ENCODE peak calls at places on chromosomes 2 and 18, in eight cellular contexts. W is IMR-90; X is prostate gland; Z is colonic mucosa; G is lower lobe of right lung; A is PC-3; J is HepG2; I is CD8-positive, alpha-beta T cell. P is an unnamed sample.

GRCh38 chr2:42312106-42312505 is 48.9 kb downstream of the COX7A2L start:
- DNase-seq in I (no peak), X (no peak), A (no peak), W (no peak), J (no peak), G (no peak), Z (no peak), P (no peak)

GRCh38 chr2:143704432-143705106 is 575.4 kb downstream of the ARHGAP15 start:
- DNase-seq in X (no peak), G (no peak), I (no peak), A (no peak), J (no peak), W (no peak), Z (no peak), P (no peak)

GRCh38 chr18:31430554-31430953 is 17.0 kb upstream of the DSG3 start:
- DNase-seq in G (no peak), X (no peak), W (no peak), I (no peak), Z (no peak), J (no peak), A (no peak), P (no peak)

GRCh38 chr2:55961318-55961911 is 37.8 kb upstream of the EFEMP1 start:
- DNase-seq in G (no peak), J (peak), A (peak), X (peak), W (peak), Z (no peak), I (no peak), P (no peak)

GRCh38 chr2:98049991-98050519 is 36.9 kb upstream of the VWA3B start:
- DNase-seq in Z (peak), I (no peak), G (no peak), J (no peak), X (no peak), A (peak), W (no peak), P (no peak)

GRCh38 chr18:4755848-4756247 is 300.7 kb upstream of the DLGAP1 start:
- DNase-seq in I (no peak), W (no peak), Z (no peak), A (no peak), X (no peak), J (no peak), G (no peak), P (no peak)

GRCh38 chr18:62486290-62486964 is 36.4 kb upstream of the ZCCHC2 start:
- DNase-seq in J (peak), G (no peak), X (no peak), A (peak), I (no peak), Z (peak), W (peak), P (no peak)

GRCh38 chr2:70785137-70785911 is 5.1 kb downstream of the FIGLA start:
- DNase-seq in Z (no peak), A (peak), J (peak), W (no peak), I (peak), X (no peak), G (no peak), P (no peak)

GRCh38 chr2:222730346-222731065 is 59.0 kb downstream of the MOGAT1 start:
- DNase-seq in A (no peak), X (no peak), I (no peak), Z (no peak), W (no peak), J (no peak), G (no peak), P (no peak)

GRCh38 chr18:22391571-22392359 is 25.9 kb downstream of the CTAGE1 start:
- DNase-seq in J (no peak), I (peak), Z (peak), G (no peak), A (peak), W (peak), X (no peak), P (no peak)

GRCh38 chr2:206231669-206232286 is 42.7 kb upstream of the ZDBF2 start:
- DNase-seq in X (no peak), A (no peak), G (no peak), W (no peak), Z (no peak), I (no peak), J (no peak), P (no peak)

GRCh38 chr18:43665239-43665788 is 388.0 kb upstream of the SYT4 start:
- DNase-seq in J (no peak), A (peak), W (peak), Z (no peak), G (no peak), I (no peak), X (no peak), P (no peak)

GRCh38 chr2:53744395-53745065 is 23.1 kb upstream of the CHAC2 start:
- DNase-seq in J (no peak), I (no peak), A (peak), X (no peak), W (peak), G (no peak), Z (no peak), P (no peak)

GRCh38 chr2:98790221-98790620 is 59.3 kb upstream of the MGAT4A start:
- DNase-seq in G (no peak), I (peak), Z (no peak), A (no peak), W (no peak), X (no peak), J (no peak), P (no peak)

GRCh38 chr2:60515751-60516226 is 37.7 kb downstream of the BCL11A start:
- DNase-seq in A (peak), X (no peak), W (peak), J (no peak), Z (no peak), I (no peak), G (peak), P (peak)

GRCh38 chr2:174931724-174932123 is 73.5 kb downstream of the CHN1 start:
- DNase-seq in X (no peak), J (no peak), A (peak), Z (no peak), G (no peak), I (no peak), W (peak), P (no peak)

GRCh38 chr2:160200921-160201320 is 849 bp upstream of the ITGB6 start:
- DNase-seq in Z (no peak), G (no peak), X (no peak), J (no peak), I (no peak), W (no peak), A (no peak), P (no peak)

GRCh38 chr2:17667898-17668297 is 85.7 kb downstream of the SMC6 start:
- DNase-seq in I (no peak), W (no peak), Z (no peak), A (no peak), X (no peak), G (no peak), J (no peak), P (no peak)

GRCh38 chr2:121038031-121038430 is 247.0 kb downstream of the TFCP2L1 start:
- DNase-seq in W (no peak), X (no peak), A (no peak), Z (no peak), J (no peak), G (no peak), I (peak), P (no peak)

GRCh38 chr2:230412846-230413245 is 3.2 kb upstream of the SP100 start:
- DNase-seq in W (no peak), A (no peak), Z (peak), J (no peak), G (no peak), I (no peak), X (no peak), P (no peak)

GRCh38 chr2:28102455-28102874 is 211.9 kb downstream of the BABAM2 start:
- DNase-seq in Z (no peak), G (no peak), W (peak), I (no peak), X (no peak), A (no peak), J (no peak), P (no peak)

GRCh38 chr2:198991431-198991830 is 466.3 kb downstream of the SATB2 start:
- DNase-seq in X (no peak), I (no peak), W (no peak), Z (no peak), G (no peak), A (no peak), J (no peak), P (no peak)

GRCh38 chr2:145744541-145745386 is 1224.8 kb upstream of the ZEB2 start:
- DNase-seq in I (no peak), Z (no peak), X (no peak), J (no peak), A (peak), W (peak), G (no peak), P (no peak)

GRCh38 chr2:188410504-188411235 is 119.0 kb downstream of the GULP1 start:
- DNase-seq in Z (no peak), G (no peak), J (no peak), I (no peak), A (peak), W (peak), X (no peak), P (no peak)

GRCh38 chr18:59377938-59378337 is 18.9 kb upstream of the LMAN1 start:
- DNase-seq in A (no peak), J (no peak), I (no peak), W (no peak), Z (no peak), X (no peak), G (no peak), P (no peak)

GRCh38 chr2:200471324-200471848 is 38.5 kb downstream of the KCTD18 start:
- DNase-seq in A (peak), J (peak), I (no peak), W (no peak), X (no peak), G (no peak), Z (no peak), P (no peak)

GRCh38 chr2:237511421-237511820 is 24.4 kb downstream of the MLPH start:
- DNase-seq in G (no peak), A (no peak), J (no peak), W (peak), X (no peak), Z (no peak), I (no peak), P (no peak)

GRCh38 chr2:144578099-144578498 is 58.2 kb upstream of the ZEB2 start:
- DNase-seq in W (no peak), Z (no peak), I (no peak), J (no peak), A (no peak), X (no peak), G (no peak), P (no peak)

GRCh38 chr2:108189316-108189715 is 50.5 kb upstream of the SULT1C3 start:
- DNase-seq in I (no peak), Z (no peak), W (no peak), A (peak), X (no peak), J (no peak), G (no peak), P (no peak)

GRCh38 chr2:234564719-234565118 is 67.8 kb upstream of the ARL4C start:
- DNase-seq in G (no peak), W (peak), A (peak), J (no peak), X (no peak), I (no peak), Z (no peak), P (no peak)

GRCh38 chr2:165794520-165794882 is 454 bp upstream of the GALNT3 start:
- DNase-seq in A (peak), W (peak), X (peak), Z (peak), J (no peak), G (peak), I (peak), P (peak)

GRCh38 chr2:10935366-10935918 is 23.7 kb downstream of the KCNF1 start:
- DNase-seq in X (no peak), A (no peak), J (no peak), Z (no peak), W (no peak), G (no peak), I (no peak), P (no peak)

GRCh38 chr2:162480067-162480466 is 136.1 kb downstream of the GCA start:
- DNase-seq in A (peak), J (no peak), G (no peak), Z (no peak), X (no peak), I (no peak), W (no peak), P (no peak)

GRCh38 chr2:118979177-118979861 is 37.3 kb downstream of the MARCO start:
- DNase-seq in Z (no peak), G (no peak), J (no peak), X (no peak), I (peak), A (no peak), W (no peak), P (peak)

GRCh38 chr2:241007880-241008710 is 9.7 kb downstream of the SNED1 start:
- DNase-seq in X (peak), W (no peak), J (no peak), G (peak), A (no peak), Z (no peak), I (peak), P (no peak)

GRCh38 chr2:166610180-166610919 is 116.3 kb upstream of the SCN7A start:
- DNase-seq in W (no peak), A (no peak), Z (no peak), G (no peak), X (no peak), J (no peak), I (no peak), P (peak)

DNA sequence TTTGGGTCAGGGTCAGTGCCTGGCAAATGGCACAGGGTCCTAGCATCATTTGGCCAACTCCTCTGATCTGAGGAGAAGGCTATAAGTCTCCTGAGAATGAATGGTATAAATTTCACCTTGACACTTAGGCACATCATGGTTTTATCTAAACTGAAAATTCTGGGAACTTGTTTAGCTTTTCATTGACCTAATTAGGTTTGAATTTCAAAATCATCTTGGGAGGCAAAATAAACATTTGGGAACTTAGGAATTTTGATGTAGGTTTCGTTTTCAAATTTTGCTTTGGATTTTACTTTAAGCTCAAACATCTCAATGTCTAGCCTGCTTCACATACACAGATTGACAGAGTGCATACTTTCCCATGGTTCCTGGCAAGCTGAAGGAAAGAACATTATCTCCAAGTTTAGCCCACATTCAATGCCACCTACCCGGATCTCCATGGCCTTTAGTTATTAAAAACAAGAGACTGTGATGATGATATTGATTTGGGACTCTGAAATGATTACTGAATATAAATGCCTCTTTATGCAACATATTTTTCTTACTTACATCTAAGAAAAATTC is 44.5 kb downstream of the MYOM1 start:
- DNase-seq in W (peak), I (no peak), X (no peak), A (no peak), Z (no peak), J (no peak), G (no peak), P (no peak)
- H3K27ac ChIP-seq in W (no peak), I (no peak), X (no peak), A (no peak), Z (no peak), J (no peak), G (no peak), P (no peak)

GRCh38 chr18:63741769-63742168 is 33.4 kb upstream of the SERPINB7 start:
- DNase-seq in Z (no peak), X (no peak), A (peak), J (no peak), G (no peak), I (no peak), W (peak), P (no peak)
- TF ChIP-seq CTCF in Z (no peak), X (peak), A (peak), J (no peak), G (no peak), I (no peak), W (peak), P (no peak)

GRCh38 chr18:26476697-26477096 is 71.7 kb downstream of the KCTD1 start:
- DNase-seq in A (no peak), J (no peak), I (no peak), X (no peak), W (no peak), G (no peak), Z (no peak), P (no peak)

GRCh38 chr18:26479686-26480079 is 68.7 kb downstream of the KCTD1 start:
- DNase-seq in X (peak), G (no peak), J (no peak), I (no peak), W (peak), Z (no peak), A (peak), P (no peak)

GRCh38 chr18:26477828-26478466 is 70.4 kb downstream of the KCTD1 start:
- DNase-seq in Z (no peak), X (no peak), I (no peak), G (no peak), J (no peak), A (peak), W (no peak), P (no peak)

GRCh38 chr18:26480897-26481795 is 67.2 kb downstream of the KCTD1 start:
- DNase-seq in G (no peak), X (no peak), A (peak), Z (no peak), J (peak), W (peak), I (no peak), P (no peak)

DNA sequence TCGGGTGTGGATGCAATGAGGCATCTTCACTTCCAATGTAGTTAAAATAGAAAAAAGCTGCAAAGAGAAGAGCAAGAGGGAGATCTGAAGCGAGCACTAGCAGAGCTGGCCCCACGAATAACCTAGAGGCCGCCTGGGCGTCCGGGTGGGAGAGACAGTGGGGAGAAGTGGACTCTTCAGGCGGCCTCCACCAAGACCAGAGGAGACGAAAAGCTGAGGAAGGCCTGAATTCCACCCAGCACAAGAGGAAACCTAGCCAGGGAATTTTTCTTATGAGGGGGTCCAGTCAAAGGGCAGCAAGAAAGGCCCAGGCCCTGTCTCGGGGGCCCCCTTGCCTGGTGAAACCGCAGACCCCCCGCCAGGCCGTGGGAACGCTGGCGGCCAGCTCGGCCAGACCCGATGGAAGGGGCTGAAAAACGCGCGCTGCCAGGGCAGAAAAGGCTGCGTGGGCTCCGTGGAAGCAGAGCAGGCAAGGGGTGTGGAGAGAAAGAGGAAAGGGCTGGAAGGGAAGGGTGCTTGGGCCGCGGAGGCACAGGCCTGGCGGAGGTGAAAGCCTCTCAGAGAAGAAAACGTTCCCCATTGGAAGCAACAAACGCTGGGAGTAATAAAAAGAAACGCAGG is 69.2 kb downstream of the KCTD1 start:
- DNase-seq in I (no peak), A (no peak), G (no peak), X (no peak), Z (no peak), W (no peak), J (no peak), P (no peak)
- H3K4me3 ChIP-seq in I (no peak), A (no peak), G (no peak), X (peak), Z (no peak), W (no peak), J (no peak), P (no peak)

DNA sequence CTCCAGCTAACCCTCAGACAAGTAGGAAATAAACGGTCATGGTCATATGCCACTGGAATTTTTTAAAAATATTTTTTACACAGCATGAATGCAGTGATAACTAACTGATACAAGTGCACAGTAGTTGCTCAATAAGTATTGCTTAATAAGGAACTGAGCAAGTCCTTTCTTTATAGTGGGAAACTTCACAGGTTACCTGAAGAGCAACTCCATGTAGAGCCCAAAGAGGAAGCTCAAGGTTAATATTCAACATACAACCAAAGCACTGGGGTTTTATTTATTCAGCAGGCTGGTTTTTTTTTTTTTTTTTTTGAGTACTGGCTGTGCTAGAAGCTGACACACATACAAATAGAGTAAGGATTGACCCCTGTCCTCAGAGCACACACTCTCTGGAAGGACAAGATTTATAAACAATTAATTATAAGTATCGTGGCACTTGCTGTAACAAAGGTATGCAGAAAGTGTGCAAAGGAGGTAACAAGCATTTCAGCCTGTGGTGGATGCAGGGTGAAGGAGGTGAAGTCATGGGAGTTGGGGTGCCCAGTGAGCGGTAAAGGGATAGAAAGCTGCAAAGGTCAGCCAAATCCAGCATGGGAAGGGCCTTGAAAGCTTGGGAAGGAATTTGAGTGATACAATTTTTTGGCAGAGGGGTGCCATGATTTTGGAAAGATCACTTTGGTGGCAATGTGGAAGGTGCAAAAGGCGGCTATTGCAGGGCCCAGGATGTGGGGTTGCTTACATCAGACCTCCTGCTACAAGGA is 52.7 kb downstream of the ATOH8 start:
- DNase-seq in W (no peak), X (no peak), A (no peak), I (no peak), J (peak), G (no peak), Z (no peak), P (no peak)
- H3K27ac ChIP-seq in W (no peak), X (no peak), A (no peak), I (no peak), J (no peak), G (no peak), Z (no peak), P (no peak)

GRCh38 chr2:170716851-170717598 is 1.9 kb downstream of the SP5 start:
- DNase-seq in I (no peak), A (no peak), Z (peak), J (peak), G (peak), X (no peak), W (peak), P (peak)

GRCh38 chr2:170717599-170717963 is 2.4 kb downstream of the SP5 start:
- DNase-seq in I (no peak), J (no peak), W (no peak), G (no peak), Z (no peak), A (no peak), X (no peak), P (no peak)

GRCh38 chr2:170715932-170716777 is 1.0 kb downstream of the SP5 start:
- DNase-seq in A (no peak), J (peak), X (no peak), Z (peak), W (no peak), I (no peak), G (no peak), P (peak)

GRCh38 chr2:170719810-170720209 is 4.7 kb downstream of the SP5 start:
- DNase-seq in J (no peak), I (no peak), X (no peak), W (no peak), Z (no peak), A (no peak), G (no peak), P (no peak)

DNA sequence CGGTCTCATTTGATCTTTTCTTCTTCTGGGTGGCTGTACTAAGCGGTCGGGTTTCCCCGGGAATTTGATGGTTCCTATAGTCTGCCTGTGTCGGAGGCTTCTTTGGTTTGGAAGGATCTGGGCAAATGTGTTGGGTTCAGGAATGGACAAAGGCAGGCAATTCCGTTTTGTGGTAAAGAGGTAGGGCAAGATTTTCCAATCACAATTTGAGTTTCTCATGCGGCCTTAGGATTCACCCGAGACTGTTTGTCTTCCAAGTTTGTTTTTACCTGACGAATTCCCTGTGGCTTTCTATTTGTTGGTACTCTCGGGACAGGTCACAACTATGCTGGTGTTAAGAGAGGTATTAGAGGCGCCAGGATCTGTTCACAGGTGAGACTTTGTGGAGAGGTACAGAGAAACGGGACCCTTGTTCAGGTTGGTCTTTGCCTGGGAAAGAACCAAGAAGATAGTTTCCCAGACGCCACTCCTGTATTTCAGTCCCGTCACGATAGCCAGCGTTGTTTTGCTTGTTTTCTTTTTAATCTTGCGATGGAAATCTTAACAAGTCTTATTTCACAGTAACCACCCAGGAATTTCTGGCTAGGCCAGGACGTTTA is 3.0 kb downstream of the SP5 start:
- DNase-seq in J (peak), G (no peak), X (no peak), W (no peak), A (no peak), I (no peak), Z (no peak), P (no peak)
- TF ChIP-seq CTCF in J (no peak), G (no peak), X (no peak), W (no peak), A (no peak), I (no peak), Z (no peak), P (no peak)

P was measured in left lung.